ENCODE peak calls at places on chromosome 9, in seven cellular contexts. D is astrocyte of the hippocampus; B is WTC11; C is MM.1S; F is activated CD4-positive, alpha-beta T cell treated with anti-CD3 and anti-CD28 coated beads for 36 hours; L is neuronal stem cell; W is stimulated activated CD4-positive, alpha-beta T cell treated with anti-CD3 and anti-CD28 coated beads, Interleukin-15, amount 100 ng/mL, for 48 hours. M is an unnamed sample.

GRCh38 chr9:17230646-17231045 is 95.8 kb downstream of the CNTLN start:
- DNase-seq in L (no peak), W (no peak), B (no peak), F (no peak), C (no peak), D (no peak), M (no peak)

GRCh38 chr9:124894741-124895170 is 32.8 kb downstream of the ARPC5L start:
- DNase-seq in L (no peak), C (peak), D (peak), F (peak), W (no peak), B (peak), M (no peak)

GRCh38 chr9:36665921-36666429 is 93.3 kb downstream of the MELK start:
- DNase-seq in W (no peak), B (no peak), L (no peak), D (peak), F (no peak), C (peak), M (no peak)

GRCh38 chr9:136532799-136533774 is 12.8 kb downstream of the NOTCH1 start:
- DNase-seq in D (no peak), C (no peak), W (peak), B (no peak), L (no peak), F (peak), M (no peak)

GRCh38 chr9:134481762-134482161 is 155.5 kb downstream of the RXRA start:
- DNase-seq in D (no peak), L (no peak), B (no peak), W (no peak), C (no peak), F (no peak), M (no peak)

GRCh38 chr9:124724415-124725067 is 46.6 kb downstream of the NR6A1 start:
- DNase-seq in W (no peak), F (no peak), D (no peak), C (no peak), B (no peak), L (no peak), M (no peak)

GRCh38 chr9:76355886-76356285 is 38.3 kb downstream of the RFK start:
- DNase-seq in F (no peak), L (no peak), D (no peak), W (no peak), C (no peak), B (no peak), M (no peak)

GRCh38 chr9:137115394-137116026 is 977 bp upstream of the DPP7 start:
- DNase-seq in D (no peak), W (no peak), L (no peak), F (no peak), B (no peak), C (no peak), M (no peak)

GRCh38 chr9:122039213-122039612 is 53.9 kb downstream of the TTLL11 start:
- DNase-seq in D (no peak), W (no peak), B (no peak), L (no peak), C (no peak), F (no peak), M (no peak)

GRCh38 chr9:37364751-37365360 is 57.6 kb upstream of the GRHPR start:
- DNase-seq in C (no peak), W (no peak), F (peak), D (no peak), L (no peak), B (peak), M (no peak)

GRCh38 chr9:129166962-129167557 is 11.0 kb downstream of the IER5L start:
- DNase-seq in C (no peak), L (no peak), W (no peak), F (peak), B (peak), D (peak), M (no peak)

GRCh38 chr9:98168952-98169488 is 23.4 kb downstream of the CORO2A start:
- DNase-seq in L (no peak), D (no peak), C (no peak), W (no peak), F (peak), B (peak), M (peak)

GRCh38 chr9:31347082-31347617 is 1037.3 kb upstream of the ACO1 start:
- DNase-seq in B (no peak), D (no peak), C (peak), F (no peak), W (no peak), L (no peak), M (no peak)

GRCh38 chr9:90966475-90967150 is 165.0 kb downstream of the SYK start:
- DNase-seq in W (peak), F (peak), D (peak), B (no peak), C (peak), L (no peak), M (no peak)

GRCh38 chr9:76530458-76531100 is 71.6 kb downstream of the GCNT1 start:
- DNase-seq in C (peak), F (no peak), B (no peak), W (no peak), D (peak), L (no peak), M (no peak)

GRCh38 chr9:136328011-136328621 is 777 bp downstream of the GPSM1 start:
- DNase-seq in C (no peak), D (peak), B (no peak), L (no peak), W (no peak), F (peak), M (no peak)

GRCh38 chr9:134992755-134993124 is 75.0 kb upstream of the FCN1 start:
- DNase-seq in W (no peak), F (no peak), B (no peak), C (no peak), D (no peak), L (no peak), M (no peak)

GRCh38 chr9:7358876-7359275 is 440.7 kb downstream of the DMAC1 start:
- DNase-seq in D (no peak), C (no peak), B (peak), L (no peak), W (no peak), F (no peak), M (no peak)

GRCh38 chr9:35906923-35907699 is 1.1 kb downstream of the HRCT1 start:
- DNase-seq in C (no peak), L (no peak), F (no peak), B (no peak), D (peak), W (no peak), M (no peak)

GRCh38 chr9:137459601-137460362 is 648 bp upstream of the NSMF start:
- DNase-seq in W (no peak), B (no peak), C (no peak), F (peak), D (no peak), L (no peak), M (no peak)

GRCh38 chr9:36625006-36625600 is 52.4 kb downstream of the MELK start:
- DNase-seq in L (no peak), B (no peak), C (no peak), W (no peak), D (peak), F (no peak), M (no peak)

GRCh38 chr9:76161546-76161945 is 232.7 kb downstream of the RFK start:
- DNase-seq in C (no peak), B (no peak), F (no peak), D (peak), L (no peak), W (no peak), M (no peak)

GRCh38 chr9:121358747-121359146 is 11.3 kb downstream of the STOM start:
- DNase-seq in W (no peak), C (no peak), F (no peak), L (no peak), D (no peak), B (no peak), M (no peak)

GRCh38 chr9:37928552-37929430 is 24.9 kb upstream of the SLC25A51 start:
- DNase-seq in F (no peak), L (no peak), C (no peak), W (no peak), B (no peak), D (no peak), M (no peak)

GRCh38 chr9:5671711-5672353 is 42.9 kb downstream of the RIC1 start:
- DNase-seq in C (peak), B (no peak), F (peak), W (no peak), L (no peak), D (peak), M (no peak)

GRCh38 chr9:2216591-2216990 is 201.4 kb downstream of the SMARCA2 start:
- DNase-seq in C (peak), W (no peak), F (no peak), D (peak), L (no peak), B (no peak), M (no peak)

GRCh38 chr9:120850315-120850714 is 7.6 kb upstream of the PSMD5 start:
- DNase-seq in L (no peak), C (no peak), W (no peak), F (no peak), B (no peak), D (no peak), M (no peak)

GRCh38 chr9:90038778-90039177 is 434.0 kb downstream of the GADD45G start:
- DNase-seq in D (peak), W (no peak), L (peak), C (no peak), B (no peak), F (no peak), M (no peak)

M was measured in neural crest cell.